ENCODE peak calls at places on chromosomes 13 and 19, in ten cellular contexts. U, Y, C, D, E, M, O, X, T and A are unnamed samples.

GRCh38 chr13:29905845-29906244 is 55.4 kb upstream of the UBL3 start:
- DNase-seq in U (no peak), Y (no peak), C (no peak), D (no peak), E (no peak), M (peak), O (no peak), X (peak), T (no peak), A (no peak)

GRCh38 chr13:28384789-28385188 is 110.1 kb downstream of the FLT1 start:
- DNase-seq in U (no peak), Y (no peak), C (no peak), D (no peak), E (no peak), M (no peak), O (no peak), X (no peak), T (no peak), A (no peak)

GRCh38 chr13:76383671-76384461 is 502.3 kb downstream of the KCTD12 start:
- DNase-seq in U (peak), Y (peak), C (no peak), D (no peak), E (no peak), M (peak), O (no peak), X (no peak), T (no peak), A (no peak)

GRCh38 chr13:79501538-79502232 is 20.7 kb downstream of the NDFIP2 start:
- DNase-seq in U (no peak), Y (no peak), C (no peak), D (no peak), E (no peak), M (no peak), O (no peak), X (no peak), T (no peak), A (no peak)

GRCh38 chr19:15137777-15138176 is 30.6 kb downstream of the SYDE1 start:
- DNase-seq in U (no peak), Y (no peak), C (no peak), D (no peak), E (no peak), M (no peak), O (no peak), X (no peak), T (no peak), A (no peak)

GRCh38 chr19:10126213-10126639 is 6.5 kb upstream of the EIF3G start:
- DNase-seq in U (no peak), Y (no peak), C (no peak), D (no peak), E (no peak), M (no peak), O (no peak), X (no peak), T (no peak), A (no peak)

GRCh38 chr13:80828759-80829158 is 487.8 kb upstream of the SPRY2 start:
- DNase-seq in U (no peak), Y (no peak), C (no peak), D (no peak), E (no peak), M (no peak), O (no peak), X (no peak), T (no peak), A (no peak)

GRCh38 chr19:29285187-29285687 is 72.3 kb upstream of the UQCRFS1 start:
- DNase-seq in U (no peak), Y (no peak), C (no peak), D (no peak), E (no peak), M (no peak), O (no peak), X (no peak), T (no peak), A (no peak)

GRCh38 chr19:41530761-41531301 is 45.1 kb upstream of the CEACAM21 start:
- DNase-seq in U (no peak), Y (no peak), C (no peak), D (no peak), E (no peak), M (no peak), O (no peak), X (no peak), T (no peak), A (no peak)

GRCh38 chr19:5460748-5461147 is 5.5 kb downstream of the ZNRF4 start:
- DNase-seq in U (no peak), Y (no peak), C (no peak), D (no peak), E (no peak), M (no peak), O (no peak), X (no peak), T (no peak), A (no peak)

GRCh38 chr13:46582190-46582589 is 29.2 kb downstream of the LRCH1 start:
- DNase-seq in U (no peak), Y (no peak), C (no peak), D (no peak), E (no peak), M (no peak), O (no peak), X (no peak), T (no peak), A (no peak)

GRCh38 chr19:47186337-47187022 is 44.5 kb downstream of the BBC3 start:
- DNase-seq in U (no peak), Y (no peak), C (no peak), D (no peak), E (no peak), M (no peak), O (peak), X (no peak), T (no peak), A (no peak)

GRCh38 chr19:42140125-42140754 is 8.0 kb upstream of the POU2F2 start:
- DNase-seq in U (peak), Y (peak), C (no peak), D (no peak), E (peak), M (peak), O (peak), X (no peak), T (no peak), A (peak)

GRCh38 chr19:49366110-49366509 is 2.4 kb downstream of the DKKL1 start:
- DNase-seq in U (no peak), Y (no peak), C (no peak), D (no peak), E (no peak), M (no peak), O (no peak), X (no peak), T (no peak), A (no peak)

GRCh38 chr13:28467886-28468519 is 26.9 kb downstream of the FLT1 start:
- DNase-seq in U (no peak), Y (no peak), C (no peak), D (no peak), E (no peak), M (no peak), O (no peak), X (no peak), T (no peak), A (no peak)

GRCh38 chr19:2087621-2088100 is 8.5 kb downstream of the MOB3A start:
- DNase-seq in U (no peak), Y (no peak), C (no peak), D (no peak), E (no peak), M (no peak), O (no peak), X (no peak), T (no peak), A (no peak)

GRCh38 chr13:74274946-74275345 is 140.7 kb upstream of the KLF12 start:
- DNase-seq in U (no peak), Y (no peak), C (no peak), D (no peak), E (no peak), M (no peak), O (no peak), X (no peak), T (no peak), A (no peak)

GRCh38 chr13:111531505-111531904 is 211.1 kb downstream of the TEX29 start:
- DNase-seq in U (no peak), Y (peak), C (peak), D (no peak), E (no peak), M (no peak), O (no peak), X (peak), T (no peak), A (no peak)

GRCh38 chr13:26469602-26470001 is 87.9 kb upstream of the WASF3 start:
- DNase-seq in U (no peak), Y (no peak), C (no peak), D (no peak), E (no peak), M (no peak), O (no peak), X (no peak), T (no peak), A (no peak)

GRCh38 chr13:97834255-97834654 is 119.2 kb upstream of the IPO5 start:
- DNase-seq in U (no peak), Y (no peak), C (no peak), D (no peak), E (no peak), M (no peak), O (no peak), X (no peak), T (no peak), A (no peak)

GRCh38 chr13:26022538-26023292 is 29.1 kb downstream of the SHISA2 start:
- DNase-seq in U (no peak), Y (peak), C (no peak), D (peak), E (peak), M (peak), O (no peak), X (no peak), T (peak), A (no peak)

GRCh38 chr19:681029-681626 is 4.9 kb downstream of the FSTL3 start:
- DNase-seq in U (no peak), Y (no peak), C (peak), D (no peak), E (peak), M (no peak), O (peak), X (no peak), T (peak), A (peak)

GRCh38 chr13:26183416-26183815 is 38.7 kb downstream of the RNF6 start:
- DNase-seq in U (no peak), Y (no peak), C (no peak), D (no peak), E (no peak), M (no peak), O (no peak), X (no peak), T (no peak), A (no peak)

GRCh38 chr13:32314271-32314967 is 744 bp downstream of the ZAR1L start:
- DNase-seq in U (no peak), Y (no peak), C (no peak), D (no peak), E (peak), M (no peak), O (no peak), X (peak), T (peak), A (no peak)

GRCh38 chr19:51136891-51137551 is 5.1 kb upstream of the SIGLEC7 start:
- DNase-seq in U (no peak), Y (no peak), C (no peak), D (no peak), E (no peak), M (no peak), O (no peak), X (no peak), T (no peak), A (no peak)

GRCh38 chr19:48544856-48545750 is 6.9 kb upstream of the SULT2B1 start:
- DNase-seq in U (peak), Y (no peak), C (no peak), D (no peak), E (no peak), M (no peak), O (no peak), X (no peak), T (no peak), A (peak)

GRCh38 chr13:40130871-40131636 is 475.6 kb downstream of the COG6 start:
- DNase-seq in U (peak), Y (peak), C (no peak), D (no peak), E (no peak), M (peak), O (no peak), X (no peak), T (no peak), A (no peak)

GRCh38 chr13:102405499-102406079 is 3.7 kb upstream of the FGF14 start:
- DNase-seq in U (peak), Y (peak), C (no peak), D (no peak), E (no peak), M (no peak), O (no peak), X (no peak), T (no peak), A (peak)

GRCh38 chr13:31236211-31236786 is 36.5 kb downstream of the B3GLCT start:
- DNase-seq in U (peak), Y (peak), C (no peak), D (peak), E (no peak), M (peak), O (peak), X (no peak), T (no peak), A (peak)

GRCh38 chr19:57477191-57478008 is at the start of gene ZNF772:
- DNase-seq in U (peak), Y (peak), C (peak), D (peak), E (peak), M (no peak), O (peak), X (peak), T (peak), A (peak)

GRCh38 chr13:50094615-50095293 is 79.5 kb downstream of the KCNRG start:
- DNase-seq in U (no peak), Y (no peak), C (no peak), D (no peak), E (no peak), M (no peak), O (no peak), X (no peak), T (no peak), A (no peak)

GRCh38 chr19:17784201-17785008 is 10.5 kb upstream of the B3GNT3 start:
- DNase-seq in U (peak), Y (peak), C (peak), D (peak), E (peak), M (no peak), O (peak), X (no peak), T (no peak), A (peak)

GRCh38 chr19:51366999-51367564 is 894 bp upstream of the ETFB start:
- DNase-seq in U (no peak), Y (no peak), C (no peak), D (no peak), E (peak), M (no peak), O (peak), X (peak), T (peak), A (no peak)

GRCh38 chr19:40598121-40598917 is 2.9 kb upstream of the LTBP4 start:
- DNase-seq in U (peak), Y (peak), C (peak), D (peak), E (peak), M (peak), O (peak), X (peak), T (peak), A (peak)